ENCODE peak calls at places on chromosome 13, in ten cellular contexts. S is effector memory CD4-positive, alpha-beta T cell; W is spleen; N is CD8-positive, alpha-beta T cell; T is left ventricle myocardium inferior; G is thoracic aorta; E is ovary; D is aorta; X is IMR-90; V is OCI-LY7. Q is an unnamed sample.

GRCh38 chr13:84645196-84646071 is 763.2 kb upstream of the SLITRK1 start:
- DNase-seq in S (no peak), W (no peak), N (no peak), T (no peak), G (no peak), E (no peak), D (no peak), X (peak; percentile 71), V (no peak), Q (no peak)

GRCh38 chr13:66915596-66916185 is 314.4 kb downstream of the PCDH9 start:
- DNase-seq in S (no peak), W (no peak), N (no peak), T (no peak), G (no peak), E (no peak), D (no peak), X (peak; percentile 63), V (peak; percentile 27), Q (no peak)

GRCh38 chr13:33639158-33639557 is 178.8 kb upstream of the RFC3 start:
- DNase-seq in S (no peak), W (no peak), N (no peak), T (no peak), G (no peak), E (peak; percentile 67), D (no peak), X (peak; percentile 44), V (no peak), Q (no peak)

GRCh38 chr13:47289578-47289977 is 392.7 kb upstream of the HTR2A start:
- DNase-seq in S (no peak), W (no peak), N (no peak), T (no peak), G (no peak), E (no peak), D (no peak), X (no peak), V (no peak), Q (no peak)

GRCh38 chr13:27036236-27036981 is 135.2 kb downstream of the USP12 start:
- DNase-seq in S (no peak), W (no peak), N (no peak), T (no peak), G (no peak), E (no peak), D (no peak), X (no peak), V (no peak), Q (no peak)

GRCh38 chr13:113143466-113144254 is 14.8 kb upstream of the PROZ start:
- DNase-seq in S (no peak), W (peak; percentile 66), N (no peak), T (no peak), G (no peak), E (no peak), D (no peak), X (no peak), V (no peak), Q (no peak)

GRCh38 chr13:107233541-107233940 is 665.6 kb upstream of the ARGLU1 start:
- DNase-seq in S (no peak), W (no peak), N (no peak), T (no peak), G (no peak), E (no peak), D (no peak), X (no peak), V (no peak), Q (no peak)

GRCh38 chr13:35699181-35699580 is 222.7 kb upstream of the MAB21L1 start:
- DNase-seq in S (no peak), W (no peak), N (no peak), T (no peak), G (no peak), E (no peak), D (no peak), X (peak; percentile 72), V (no peak), Q (no peak)

GRCh38 chr13:41311607-41312500 is 787 bp downstream of the NAA16 start:
- DNase-seq in S (peak; percentile 31), W (peak; percentile 92), N (peak; percentile 46), T (peak; percentile 42), G (peak; percentile 8), E (peak; percentile 37), D (peak; percentile 83), X (peak; percentile 43), V (peak; percentile 75), Q (peak; percentile 73)

GRCh38 chr13:42211704-42212103 is 60.2 kb upstream of the AKAP11 start:
- DNase-seq in S (no peak), W (no peak), N (no peak), T (no peak), G (no peak), E (no peak), D (no peak), X (peak; percentile 64), V (no peak), Q (no peak)

GRCh38 chr13:88074794-88075509 is 403.8 kb downstream of the SLITRK5 start:
- DNase-seq in S (no peak), W (no peak), N (no peak), T (no peak), G (no peak), E (no peak), D (no peak), X (no peak), V (no peak), Q (peak; percentile 61)

GRCh38 chr13:49060698-49061387 is 85.1 kb downstream of the FNDC3A start:
- DNase-seq in S (no peak), W (no peak), N (no peak), T (no peak), G (no peak), E (no peak), D (no peak), X (peak; percentile 20), V (no peak), Q (no peak)

GRCh38 chr13:109769921-109770320 is 16.5 kb downstream of the IRS2 start:
- DNase-seq in S (no peak), W (peak; percentile 74), N (no peak), T (no peak), G (no peak), E (no peak), D (no peak), X (no peak), V (no peak), Q (no peak)

DNA sequence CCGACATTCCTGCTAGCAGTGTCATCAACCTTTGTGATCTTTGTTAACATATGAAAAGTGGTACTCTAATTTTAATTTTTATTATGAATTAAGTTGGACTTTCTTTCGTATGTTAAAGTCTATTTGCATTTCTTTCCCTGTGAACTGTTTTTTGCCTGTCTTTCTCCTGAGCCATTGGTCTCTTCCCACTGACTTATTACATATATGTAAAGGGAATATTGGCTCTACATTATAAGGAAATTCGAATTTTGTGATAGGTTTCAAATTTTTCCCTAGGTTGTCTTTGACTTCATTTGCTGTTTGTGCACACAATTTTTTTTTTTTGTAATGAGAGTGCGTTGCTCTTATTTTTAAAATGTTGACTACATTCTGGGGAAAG is 442 bp upstream of the CDC16 start:
- DNase-seq in S (no peak), W (no peak), N (no peak), T (no peak), G (no peak), E (no peak), D (no peak), X (no peak), V (no peak), Q (no peak)
- H3K4me3 ChIP-seq in S (peak overlapping the region; percentile 66), W (peak overlapping the region; percentile 93), N (peak overlapping the region; percentile 80), T (peak overlapping the region; percentile 90), G (peak overlapping the region; percentile 96), E (peak overlapping the region; percentile 65), D (peak overlapping the region; percentile 83), X (peak overlapping the region; percentile 99), V (peak overlapping the region; percentile 80), Q (peak overlapping the region; percentile 92)

DNA sequence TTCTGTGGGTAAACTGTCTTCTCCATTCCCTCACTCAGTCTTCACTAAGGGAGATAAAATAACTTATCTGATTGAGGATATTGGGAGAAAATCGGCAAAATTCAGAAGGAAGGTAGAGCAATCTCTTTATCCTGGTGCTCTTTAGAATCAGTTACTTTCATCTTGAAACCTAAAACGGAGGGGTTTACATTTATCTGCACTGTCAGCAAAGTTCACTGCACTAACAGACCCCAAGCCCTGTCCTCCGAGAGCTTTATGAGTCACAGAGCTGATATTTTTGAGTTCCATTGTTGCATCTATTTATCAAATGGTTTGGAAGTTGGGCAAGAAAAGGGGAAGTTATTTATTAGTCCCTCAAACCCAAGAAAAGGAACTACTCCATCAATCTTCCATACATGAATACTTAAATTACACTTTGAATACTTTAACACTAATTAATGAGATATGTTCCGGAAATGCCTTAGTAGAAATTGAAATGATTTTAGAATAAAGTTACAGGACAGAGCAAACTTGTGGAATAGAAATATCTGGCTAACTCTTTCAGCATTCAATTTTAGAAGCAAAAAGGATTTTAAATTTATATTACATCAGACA is 55.5 kb downstream of the EDNRB start:
- DNase-seq in S (no peak), W (no peak), N (no peak), T (no peak), G (no peak), E (no peak), D (no peak), X (no peak), V (no peak), Q (no peak)
- H3K27ac ChIP-seq in S (no peak overlapping the region), W (no peak overlapping the region), N (no peak overlapping the region), T (no peak overlapping the region), G (no peak overlapping the region), E (no peak overlapping the region), D (no peak overlapping the region), X (no peak overlapping the region), V (no peak overlapping the region), Q (no peak overlapping the region)

GRCh38 chr13:74066937-74067336 is 67.3 kb downstream of the KLF12 start:
- DNase-seq in S (no peak), W (no peak), N (no peak), T (no peak), G (no peak), E (no peak), D (no peak), X (peak; percentile 25), V (no peak), Q (no peak)

GRCh38 chr13:74063533-74064100 is 70.6 kb downstream of the KLF12 start:
- DNase-seq in S (no peak), W (no peak), N (no peak), T (no peak), G (no peak), E (no peak), D (no peak), X (no peak), V (no peak), Q (no peak)

GRCh38 chr13:74064805-74065204 is 69.4 kb downstream of the KLF12 start:
- DNase-seq in S (no peak), W (no peak), N (no peak), T (no peak), G (no peak), E (no peak), D (no peak), X (peak; percentile 82), V (no peak), Q (no peak)

GRCh38 chr13:74062933-74063332 is 71.3 kb downstream of the KLF12 start:
- DNase-seq in S (no peak), W (peak; percentile 78), N (no peak), T (peak; percentile 66), G (peak; percentile 27), E (peak; percentile 22), D (peak; percentile 85), X (peak; percentile 74), V (peak; percentile 80), Q (no peak)

GRCh38 chr13:74061939-74062595 is 72.1 kb downstream of the KLF12 start:
- DNase-seq in S (no peak), W (no peak), N (no peak), T (no peak), G (no peak), E (peak; percentile 25), D (no peak), X (peak; percentile 47), V (peak; percentile 78), Q (no peak)
- H3K4me3 ChIP-seq in S (no peak overlapping the region), W (peak overlapping the region; percentile 48), N (no peak overlapping the region), T (peak overlapping the region; percentile 57), G (peak overlapping the region; percentile 53), E (no peak overlapping the region), D (peak overlapping the region; percentile 8), X (no peak overlapping the region), V (peak overlapping the region; percentile 60), Q (no peak overlapping the region)

GRCh38 chr13:95485518-95486144 is 66.9 kb upstream of the CLDN10 start:
- DNase-seq in S (no peak), W (no peak), N (no peak), T (no peak), G (no peak), E (no peak), D (no peak), X (no peak), V (no peak), Q (no peak)
- H3K27ac ChIP-seq in S (no peak overlapping the region), W (no peak overlapping the region), N (no peak overlapping the region), T (peak overlapping the region; percentile 37), G (peak overlapping the region; percentile 59), E (no peak overlapping the region), D (peak overlapping the region; percentile 91), X (no peak overlapping the region), V (no peak overlapping the region), Q (no peak overlapping the region)